ENCODE peak calls at places on chromosome 9, in four cellular contexts. One of them, this sample, is unnamed.

GRCh38 chr9:88950341-88951141 is 40.7 kb upstream of the S1PR3 start:
- DNase-seq in foreskin keratinocyte: no peak
- DNase-seq in prostate gland: no peak
- DNase-seq in colonic mucosa: no peak
- DNase-seq in this sample: peak

GRCh38 chr9:94611638-94612068 is 18.0 kb upstream of the FBP2 start:
- DNase-seq in colonic mucosa: no peak
- DNase-seq in foreskin keratinocyte: no peak
- DNase-seq in prostate gland: no peak
- DNase-seq in this sample: no peak

GRCh38 chr9:116149844-116150243 is 3.7 kb upstream of the PAPPA start:
- DNase-seq in colonic mucosa: peak
- DNase-seq in prostate gland: no peak
- DNase-seq in foreskin keratinocyte: no peak
- DNase-seq in this sample: no peak

GRCh38 chr9:4839470-4839912 is 46.7 kb downstream of the RCL1 start:
- DNase-seq in prostate gland: no peak
- DNase-seq in colonic mucosa: no peak
- DNase-seq in foreskin keratinocyte: no peak
- DNase-seq in this sample: no peak

GRCh38 chr9:120386390-120387131 is 193.4 kb downstream of the CDK5RAP2 start:
- DNase-seq in prostate gland: peak
- DNase-seq in foreskin keratinocyte: no peak
- DNase-seq in colonic mucosa: peak
- DNase-seq in this sample: no peak

GRCh38 chr9:86765040-86765343 is 182.3 kb downstream of the GAS1 start:
- DNase-seq in colonic mucosa: no peak
- DNase-seq in prostate gland: no peak
- DNase-seq in foreskin keratinocyte: no peak
- DNase-seq in this sample: no peak

GRCh38 chr9:124502711-124503702 is 4.2 kb downstream of the NR5A1 start:
- DNase-seq in prostate gland: no peak
- DNase-seq in foreskin keratinocyte: no peak
- DNase-seq in colonic mucosa: no peak
- DNase-seq in this sample: no peak

GRCh38 chr9:6757988-6758417 is 230 bp downstream of the KDM4C start:
- DNase-seq in foreskin keratinocyte: no peak
- DNase-seq in colonic mucosa: no peak
- DNase-seq in prostate gland: no peak
- DNase-seq in this sample: no peak

GRCh38 chr9:7523644-7524043 is 275.9 kb downstream of the DMAC1 start:
- DNase-seq in prostate gland: no peak
- DNase-seq in foreskin keratinocyte: no peak
- DNase-seq in colonic mucosa: no peak
- DNase-seq in this sample: no peak

GRCh38 chr9:124297553-124297905 is 39.8 kb downstream of the NEK6 start:
- DNase-seq in colonic mucosa: no peak
- DNase-seq in prostate gland: peak
- DNase-seq in foreskin keratinocyte: peak
- DNase-seq in this sample: peak

GRCh38 chr9:70609542-70610286 is 195.3 kb upstream of the KLF9 start:
- DNase-seq in prostate gland: no peak
- DNase-seq in colonic mucosa: no peak
- DNase-seq in foreskin keratinocyte: no peak
- DNase-seq in this sample: peak

GRCh38 chr9:126624912-126625311 is 11.2 kb downstream of the LMX1B start:
- DNase-seq in colonic mucosa: no peak
- DNase-seq in prostate gland: no peak
- DNase-seq in foreskin keratinocyte: no peak
- DNase-seq in this sample: no peak

GRCh38 chr9:4420351-4420750 is 69.9 kb upstream of the SLC1A1 start:
- DNase-seq in prostate gland: no peak
- DNase-seq in foreskin keratinocyte: no peak
- DNase-seq in colonic mucosa: no peak
- DNase-seq in this sample: no peak

GRCh38 chr9:133768371-133768858 is 30.3 kb upstream of the SARDH start:
- DNase-seq in colonic mucosa: no peak
- DNase-seq in prostate gland: no peak
- DNase-seq in foreskin keratinocyte: no peak
- DNase-seq in this sample: no peak

GRCh38 chr9:130171226-130172148 is 717 bp upstream of the NCS1 start:
- DNase-seq in foreskin keratinocyte: no peak
- DNase-seq in colonic mucosa: no peak
- DNase-seq in prostate gland: no peak
- DNase-seq in this sample: peak

GRCh38 chr9:130172161-130172857 is at the start of gene NCS1:
- DNase-seq in prostate gland: peak
- DNase-seq in foreskin keratinocyte: no peak
- DNase-seq in colonic mucosa: peak
- DNase-seq in this sample: peak

GRCh38 chr9:130165579-130165978 is 6.6 kb upstream of the NCS1 start:
- DNase-seq in foreskin keratinocyte: no peak
- DNase-seq in colonic mucosa: no peak
- DNase-seq in prostate gland: no peak
- DNase-seq in this sample: no peak

GRCh38 chr9:130166399-130166798 is 5.8 kb upstream of the NCS1 start:
- DNase-seq in foreskin keratinocyte: peak
- DNase-seq in prostate gland: no peak
- DNase-seq in colonic mucosa: no peak
- DNase-seq in this sample: peak

DNA sequence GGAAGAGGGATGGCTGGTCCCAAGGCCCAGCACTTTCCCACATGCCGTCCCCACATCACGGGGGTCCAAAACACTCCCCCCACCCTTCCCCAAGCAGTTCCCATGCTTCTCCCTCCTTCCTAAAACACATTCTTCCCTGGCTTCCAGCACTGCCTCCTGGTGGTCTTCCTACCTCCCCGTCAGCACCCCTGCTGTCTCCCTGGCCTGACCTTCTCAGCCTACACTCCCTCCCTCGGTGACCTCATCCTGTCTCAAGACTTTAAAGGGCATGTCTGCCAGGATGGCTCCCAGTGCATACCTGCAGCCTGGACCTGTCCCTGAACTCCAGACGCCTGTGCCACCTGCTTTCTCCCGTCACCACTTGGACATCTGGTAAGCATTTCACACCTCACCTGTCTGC is 4.3 kb upstream of the NCS1 start:
- DNase-seq in colonic mucosa: no peak
- DNase-seq in prostate gland: no peak
- DNase-seq in foreskin keratinocyte: peak
- DNase-seq in this sample: no peak
- TF ChIP-seq CTCF in colonic mucosa: no peak
- TF ChIP-seq CTCF in prostate gland: no peak
- TF ChIP-seq CTCF in foreskin keratinocyte: peak
- TF ChIP-seq CTCF in this sample: no peak

DNA sequence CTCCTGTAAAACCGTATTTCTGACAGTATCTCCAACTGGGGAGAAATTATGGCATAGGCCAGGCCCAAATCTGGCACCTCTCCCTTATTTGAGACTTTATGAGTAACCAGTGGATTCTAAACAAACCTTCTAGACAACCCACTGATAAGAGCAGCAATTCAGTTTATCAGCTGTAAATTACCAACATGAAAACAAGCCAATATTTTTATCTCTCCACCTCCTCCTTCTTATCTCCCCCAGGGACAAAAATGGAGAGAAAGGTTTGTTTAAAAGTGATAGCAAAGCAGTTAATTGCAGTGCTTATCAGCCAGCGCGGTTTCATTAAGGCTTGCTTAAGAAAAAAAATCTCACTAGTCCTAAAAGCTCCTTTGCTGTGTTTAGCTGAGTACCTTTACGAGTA is 53.8 kb downstream of the KCNV2 start:
- DNase-seq in prostate gland: no peak
- DNase-seq in colonic mucosa: no peak
- DNase-seq in foreskin keratinocyte: no peak
- DNase-seq in this sample: no peak
- H3K27ac ChIP-seq in prostate gland: no peak
- H3K27ac ChIP-seq in colonic mucosa: no peak
- H3K27ac ChIP-seq in foreskin keratinocyte: no peak
- H3K27ac ChIP-seq in this sample: no peak

DNA sequence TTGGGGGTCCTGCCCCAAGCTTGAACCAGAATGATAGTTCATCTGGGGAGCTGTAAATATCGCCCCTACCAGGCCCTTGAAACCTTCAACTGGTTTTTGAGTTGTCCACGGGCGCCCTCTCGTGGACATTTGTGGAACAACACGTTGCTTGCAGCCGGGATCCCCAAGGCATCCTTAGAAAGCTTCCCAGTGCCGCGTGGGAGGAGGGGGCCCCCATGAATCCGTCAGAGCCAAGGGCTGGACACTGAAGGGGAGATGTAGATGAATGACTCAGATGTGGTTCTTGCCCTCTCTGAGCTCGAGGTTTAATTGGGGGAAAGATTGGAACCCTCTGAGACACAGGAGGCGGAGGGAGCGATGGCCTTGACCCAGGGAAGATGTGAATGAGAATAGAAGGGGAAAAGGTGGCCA is 31.8 kb upstream of the ORM1 start:
- DNase-seq in prostate gland: peak
- DNase-seq in colonic mucosa: peak
- DNase-seq in foreskin keratinocyte: no peak
- DNase-seq in this sample: peak
- TF ChIP-seq CTCF in prostate gland: peak
- TF ChIP-seq CTCF in colonic mucosa: peak
- TF ChIP-seq CTCF in foreskin keratinocyte: peak
- TF ChIP-seq CTCF in this sample: peak

DNA sequence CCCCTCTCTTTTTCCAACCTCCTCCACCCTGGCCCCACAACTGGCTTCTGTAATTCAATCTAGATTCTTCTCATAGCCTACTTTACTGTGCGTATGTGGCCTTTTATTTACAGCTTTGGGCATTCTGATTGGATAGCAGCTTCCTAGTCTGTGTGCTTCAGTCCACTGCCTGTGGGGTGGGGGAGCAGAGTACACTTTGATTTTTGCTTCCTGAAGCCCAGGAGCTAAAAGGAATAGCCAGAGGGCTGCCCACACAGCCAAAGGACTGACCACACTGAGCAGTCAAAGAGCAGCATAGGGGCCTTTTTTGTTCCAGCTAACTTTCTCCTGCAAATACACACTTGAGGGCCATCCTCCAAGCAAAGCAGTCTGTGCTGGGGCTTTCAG is 30.5 kb downstream of the RUSC2 start:
- DNase-seq in foreskin keratinocyte: no peak
- DNase-seq in colonic mucosa: no peak
- DNase-seq in prostate gland: no peak
- DNase-seq in this sample: no peak
- H3K27ac ChIP-seq in foreskin keratinocyte: no peak
- H3K27ac ChIP-seq in colonic mucosa: no peak
- H3K27ac ChIP-seq in prostate gland: peak
- H3K27ac ChIP-seq in this sample: peak

This sample was measured in RWPE1.